ENCODE peak calls at places on chromosome 12, in four cellular contexts. One of them, this sample, is unnamed.

GRCh38 chr12:72295101-72295500 is 22.9 kb downstream of the TRHDE start:
- DNase-seq in K562: no peak
- DNase-seq in GM12878: no peak
- DNase-seq in SK-N-SH: no peak
- DNase-seq in this sample: no peak

GRCh38 chr12:59595097-59595496 is 732 bp upstream of the SLC16A7 start:
- DNase-seq in K562: no peak
- DNase-seq in GM12878: no peak
- DNase-seq in SK-N-SH: no peak
- DNase-seq in this sample: no peak

GRCh38 chr12:94875525-94875924 is 128.0 kb downstream of the NDUFA12 start:
- DNase-seq in K562: no peak
- DNase-seq in GM12878: peak
- DNase-seq in SK-N-SH: peak
- DNase-seq in this sample: peak

GRCh38 chr12:78146365-78146772 is 315.7 kb downstream of the NAV3 start:
- DNase-seq in K562: peak
- DNase-seq in GM12878: no peak
- DNase-seq in SK-N-SH: peak
- DNase-seq in this sample: peak

GRCh38 chr12:81077686-81078441 is at the start of gene ACSS3:
- DNase-seq in K562: no peak
- DNase-seq in GM12878: no peak
- DNase-seq in SK-N-SH: peak
- DNase-seq in this sample: peak

GRCh38 chr12:103301642-103302620 is 193.8 kb downstream of the C12orf42 start:
- DNase-seq in K562: no peak
- DNase-seq in GM12878: no peak
- DNase-seq in SK-N-SH: peak
- DNase-seq in this sample: no peak

GRCh38 chr12:77888611-77889010 is 57.9 kb downstream of the NAV3 start:
- DNase-seq in K562: no peak
- DNase-seq in GM12878: no peak
- DNase-seq in SK-N-SH: no peak
- DNase-seq in this sample: peak

GRCh38 chr12:69027411-69027811 is 94.4 kb upstream of the CPM start:
- DNase-seq in K562: no peak
- DNase-seq in GM12878: no peak
- DNase-seq in SK-N-SH: no peak
- DNase-seq in this sample: no peak

GRCh38 chr12:12178545-12178944 is 88.3 kb downstream of the LRP6 start:
- DNase-seq in K562: no peak
- DNase-seq in GM12878: no peak
- DNase-seq in SK-N-SH: peak
- DNase-seq in this sample: no peak

GRCh38 chr12:49389092-49389703 is 21.9 kb downstream of the SPATS2 start:
- DNase-seq in K562: no peak
- DNase-seq in GM12878: no peak
- DNase-seq in SK-N-SH: no peak
- DNase-seq in this sample: no peak

GRCh38 chr12:93109794-93110203 is 180.7 kb upstream of the EEA1 start:
- DNase-seq in K562: no peak
- DNase-seq in GM12878: no peak
- DNase-seq in SK-N-SH: no peak
- DNase-seq in this sample: no peak

GRCh38 chr12:53048033-53048779 is 1.7 kb upstream of the TNS2 start:
- DNase-seq in K562: no peak
- DNase-seq in GM12878: no peak
- DNase-seq in SK-N-SH: peak
- DNase-seq in this sample: peak

GRCh38 chr12:130992979-130993538 is 39.4 kb downstream of the ADGRD1 start:
- DNase-seq in K562: no peak
- DNase-seq in GM12878: no peak
- DNase-seq in SK-N-SH: no peak
- DNase-seq in this sample: no peak

GRCh38 chr12:131077931-131078391 is 124.3 kb downstream of the ADGRD1 start:
- DNase-seq in K562: no peak
- DNase-seq in GM12878: no peak
- DNase-seq in SK-N-SH: no peak
- DNase-seq in this sample: no peak

GRCh38 chr12:52369220-52369619 is 1.9 kb upstream of the KRT85 start:
- DNase-seq in K562: no peak
- DNase-seq in GM12878: no peak
- DNase-seq in SK-N-SH: no peak
- DNase-seq in this sample: no peak

GRCh38 chr12:61095131-61095530 is 1165.1 kb upstream of the USP15 start:
- DNase-seq in K562: no peak
- DNase-seq in GM12878: no peak
- DNase-seq in SK-N-SH: no peak
- DNase-seq in this sample: no peak

GRCh38 chr12:24222968-24223367 is 273.5 kb upstream of the SOX5 start:
- DNase-seq in K562: no peak
- DNase-seq in GM12878: no peak
- DNase-seq in SK-N-SH: no peak
- DNase-seq in this sample: no peak

GRCh38 chr12:120190386-120190785 is 4.1 kb downstream of the GCN1 start:
- DNase-seq in K562: no peak
- DNase-seq in GM12878: no peak
- DNase-seq in SK-N-SH: no peak
- DNase-seq in this sample: no peak

GRCh38 chr12:30975581-30975980 is 49.0 kb downstream of the TSPAN11 start:
- DNase-seq in K562: no peak
- DNase-seq in GM12878: no peak
- DNase-seq in SK-N-SH: no peak
- DNase-seq in this sample: no peak

GRCh38 chr12:53049582-53050318 is at the start of gene TNS2:
- DNase-seq in K562: peak
- DNase-seq in GM12878: no peak
- DNase-seq in SK-N-SH: peak
- DNase-seq in this sample: peak

GRCh38 chr12:118055144-118055557 is 5.8 kb downstream of the WSB2 start:
- DNase-seq in K562: peak
- DNase-seq in GM12878: no peak
- DNase-seq in SK-N-SH: peak
- DNase-seq in this sample: peak

GRCh38 chr12:81078469-81079196 is 754 bp downstream of the ACSS3 start:
- DNase-seq in K562: no peak
- DNase-seq in GM12878: no peak
- DNase-seq in SK-N-SH: no peak
- DNase-seq in this sample: peak

GRCh38 chr12:93896427-93896826 is 219.3 kb downstream of the CRADD start:
- DNase-seq in K562: no peak
- DNase-seq in GM12878: no peak
- DNase-seq in SK-N-SH: peak
- DNase-seq in this sample: no peak

GRCh38 chr12:1328385-1328784 is 266.0 kb downstream of the FBXL14 start:
- DNase-seq in K562: no peak
- DNase-seq in GM12878: no peak
- DNase-seq in SK-N-SH: no peak
- DNase-seq in this sample: no peak

GRCh38 chr12:96301732-96302131 is 98.5 kb downstream of the CDK17 start:
- DNase-seq in K562: no peak
- DNase-seq in GM12878: no peak
- DNase-seq in SK-N-SH: peak
- DNase-seq in this sample: no peak

GRCh38 chr12:123270380-123271181 is 1.1 kb downstream of the CDK2AP1 start:
- DNase-seq in K562: peak
- DNase-seq in GM12878: no peak
- DNase-seq in SK-N-SH: peak
- DNase-seq in this sample: peak
- TF ChIP-seq CHD2 in K562: no peak
- TF ChIP-seq CHD2 in GM12878: no peak
- TF ChIP-seq CHD2 in SK-N-SH: no peak
- TF ChIP-seq CHD2 in this sample: no peak

GRCh38 chr12:113072136-113072535 is 15.6 kb downstream of the DTX1 start:
- DNase-seq in K562: no peak
- DNase-seq in GM12878: no peak
- DNase-seq in SK-N-SH: no peak
- DNase-seq in this sample: peak
- TF ChIP-seq ZBTB33 in K562: no peak
- TF ChIP-seq ZBTB33 in GM12878: no peak
- TF ChIP-seq ZBTB33 in SK-N-SH: no peak
- TF ChIP-seq ZBTB33 in this sample: no peak

GRCh38 chr12:66881401-66881800 is 202.5 kb upstream of the GRIP1 start:
- DNase-seq in K562: no peak
- DNase-seq in GM12878: no peak
- DNase-seq in SK-N-SH: no peak
- DNase-seq in this sample: no peak
- TF ChIP-seq SMC3 in K562: no peak
- TF ChIP-seq SMC3 in GM12878: no peak
- TF ChIP-seq SMC3 in SK-N-SH: no peak
- TF ChIP-seq SMC3 in this sample: no peak

GRCh38 chr12:79451988-79452387 is 238.8 kb downstream of the PAWR start:
- DNase-seq in K562: no peak
- DNase-seq in GM12878: no peak
- DNase-seq in SK-N-SH: peak
- DNase-seq in this sample: peak

GRCh38 chr12:79452906-79453305 is 237.9 kb downstream of the PAWR start:
- DNase-seq in K562: no peak
- DNase-seq in GM12878: no peak
- DNase-seq in SK-N-SH: no peak
- DNase-seq in this sample: no peak

GRCh38 chr12:79451365-79451764 is 239.4 kb downstream of the PAWR start:
- DNase-seq in K562: no peak
- DNase-seq in GM12878: no peak
- DNase-seq in SK-N-SH: no peak
- DNase-seq in this sample: no peak

GRCh38 chr12:79455314-79455713 is 235.4 kb downstream of the PAWR start:
- DNase-seq in K562: no peak
- DNase-seq in GM12878: no peak
- DNase-seq in SK-N-SH: no peak
- DNase-seq in this sample: no peak

DNA sequence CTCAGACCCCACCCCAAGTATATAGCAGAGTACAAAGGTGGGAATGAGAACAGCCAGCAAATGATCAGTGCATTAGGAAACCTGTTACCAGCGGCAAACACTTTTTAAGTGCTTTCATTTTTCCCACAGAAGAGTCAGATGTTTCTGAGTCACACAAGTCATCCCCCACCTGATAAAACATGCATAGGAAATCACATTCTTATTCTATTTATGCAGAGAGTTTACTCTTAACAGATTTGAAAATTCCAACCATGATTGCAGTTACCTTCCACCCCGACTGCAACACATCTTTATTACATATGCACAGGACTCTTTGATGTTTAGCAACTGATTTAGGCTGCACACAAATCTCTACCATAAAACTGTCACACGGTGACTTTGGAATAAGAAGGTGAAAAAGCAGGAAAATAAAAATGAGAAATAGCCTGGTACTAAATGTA is 236.4 kb downstream of the PAWR start:
- DNase-seq in K562: no peak
- DNase-seq in GM12878: no peak
- DNase-seq in SK-N-SH: no peak
- DNase-seq in this sample: peak
- TF ChIP-seq CHD2 in K562: no peak
- TF ChIP-seq CHD2 in GM12878: no peak
- TF ChIP-seq CHD2 in SK-N-SH: no peak
- TF ChIP-seq CHD2 in this sample: no peak

DNA sequence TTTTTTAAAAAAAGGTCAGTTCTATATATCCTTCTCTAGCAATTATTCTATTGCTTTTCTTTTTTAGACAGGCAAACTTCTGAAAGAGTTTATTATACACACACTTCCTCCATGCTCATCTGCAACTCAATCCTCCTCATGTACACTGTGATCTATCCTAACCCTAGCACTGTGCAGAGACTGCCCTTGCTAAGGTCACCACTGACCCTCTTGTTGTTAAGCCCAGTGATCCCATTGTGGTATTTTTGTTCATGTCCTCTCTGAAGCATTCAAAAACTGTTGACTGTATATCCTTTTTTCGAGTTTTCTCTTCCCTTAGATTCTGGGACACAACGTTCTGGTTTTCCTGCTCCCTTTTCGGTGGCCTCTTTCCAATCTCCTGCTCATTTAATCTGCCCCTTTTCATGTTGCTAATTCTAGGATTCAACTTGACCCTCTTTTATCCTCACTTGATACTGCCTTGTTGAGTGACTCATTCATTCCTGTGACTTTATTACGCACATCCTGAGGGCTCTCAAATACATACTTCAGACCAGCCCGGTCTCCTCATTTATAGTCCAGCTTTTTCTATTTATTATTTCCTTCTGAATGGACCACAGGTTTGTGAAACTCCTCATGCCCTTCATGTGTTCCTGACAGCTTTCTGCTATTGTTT is 53.9 kb upstream of the PTPRB start:
- DNase-seq in K562: no peak
- DNase-seq in GM12878: no peak
- DNase-seq in SK-N-SH: no peak
- DNase-seq in this sample: no peak
- TF ChIP-seq ZBTB33 in K562: no peak
- TF ChIP-seq ZBTB33 in GM12878: no peak
- TF ChIP-seq ZBTB33 in SK-N-SH: no peak
- TF ChIP-seq ZBTB33 in this sample: no peak

GRCh38 chr12:121803861-121804416 is at the start of gene SETD1B:
- DNase-seq in K562: peak
- DNase-seq in GM12878: no peak
- DNase-seq in SK-N-SH: peak
- DNase-seq in this sample: no peak
- TF ChIP-seq SMC3 in K562: no peak
- TF ChIP-seq SMC3 in GM12878: no peak
- TF ChIP-seq SMC3 in SK-N-SH: no peak
- TF ChIP-seq SMC3 in this sample: no peak

DNA sequence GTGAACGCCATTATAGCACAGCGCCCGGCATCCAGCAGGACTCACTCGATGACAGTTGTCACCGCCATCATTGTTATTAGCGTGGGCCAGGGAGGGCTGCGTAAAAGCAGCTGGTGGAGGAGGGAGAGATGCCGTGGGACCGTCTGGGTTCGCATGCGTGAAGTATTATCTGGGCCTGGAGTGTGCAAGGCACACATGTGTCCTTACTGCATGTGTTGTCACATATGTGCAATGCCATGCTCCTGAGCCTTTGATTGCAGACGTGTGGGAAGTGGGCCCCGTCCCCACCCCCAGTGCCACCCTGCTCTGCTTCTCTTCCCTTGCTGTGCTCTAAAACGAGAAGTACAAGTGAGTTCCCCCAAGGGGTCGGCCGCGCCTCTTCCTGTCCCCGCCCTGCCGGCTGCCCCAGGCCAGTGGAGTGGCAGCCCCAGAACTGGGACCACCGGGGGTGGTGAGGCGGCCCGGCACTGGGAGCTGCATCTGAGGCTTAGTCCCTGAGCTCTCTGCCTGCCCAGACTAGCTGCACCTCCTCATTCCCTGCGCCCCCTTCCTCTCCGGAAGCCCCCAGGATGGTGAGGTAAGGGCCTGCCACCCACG is at the start of gene PTPN6:
- DNase-seq in K562: no peak
- DNase-seq in GM12878: no peak
- DNase-seq in SK-N-SH: peak
- DNase-seq in this sample: no peak
- TF ChIP-seq CHD2 in K562: no peak
- TF ChIP-seq CHD2 in GM12878: no peak
- TF ChIP-seq CHD2 in SK-N-SH: no peak
- TF ChIP-seq CHD2 in this sample: no peak

GRCh38 chr12:106841471-106842302 is 67.2 kb downstream of the RIC8B start:
- DNase-seq in K562: peak
- DNase-seq in GM12878: no peak
- DNase-seq in SK-N-SH: peak
- DNase-seq in this sample: peak
- TF ChIP-seq ZBTB33 in K562: no peak
- TF ChIP-seq ZBTB33 in GM12878: no peak
- TF ChIP-seq ZBTB33 in SK-N-SH: no peak
- TF ChIP-seq ZBTB33 in this sample: no peak

GRCh38 chr12:38904932-38905479 is 385 bp downstream of the CPNE8 start:
- DNase-seq in K562: peak
- DNase-seq in GM12878: peak
- DNase-seq in SK-N-SH: peak
- DNase-seq in this sample: peak
- TF ChIP-seq SMC3 in K562: no peak
- TF ChIP-seq SMC3 in GM12878: peak
- TF ChIP-seq SMC3 in SK-N-SH: no peak
- TF ChIP-seq SMC3 in this sample: no peak

This sample was measured in HepG2.